ENCODE peak calls at places on chromosomes 5 and 9, in four cellular contexts. M is GM12878, T is K562, N is HepG2. J is an unnamed sample.

GRCh38 chr5:134224905-134225779 is 731 bp downstream of the PPP2CA start:
- DNase-seq in M (no peak), T (peak; percentile 76), N (peak; percentile 65), J (peak; percentile 84)

GRCh38 chr9:116101516-116101915 is 52.1 kb upstream of the PAPPA start:
- DNase-seq in N (no peak), T (no peak), M (no peak), J (no peak)

GRCh38 chr5:145903113-145903512 is 30.3 kb upstream of the GRXCR2 start:
- DNase-seq in T (peak; percentile 16), N (no peak), M (no peak), J (no peak)

GRCh38 chr5:6598351-6598900 is 34.4 kb downstream of the NSUN2 start:
- DNase-seq in N (no peak), M (no peak), T (no peak), J (no peak)

GRCh38 chr5:150520747-150521521 is 13.0 kb downstream of the NDST1 start:
- DNase-seq in N (no peak), M (no peak), T (no peak), J (no peak)

GRCh38 chr5:175749591-175749990 is 91.7 kb downstream of the HRH2 start:
- DNase-seq in M (no peak), N (no peak), T (no peak), J (no peak)

GRCh38 chr5:180816608-180817534 is 14.3 kb upstream of the MGAT1 start:
- DNase-seq in N (no peak), T (no peak), M (no peak), J (no peak)

GRCh38 chr9:86732514-86732913 is 214.8 kb downstream of the GAS1 start:
- DNase-seq in M (no peak), N (no peak), T (no peak), J (no peak)

GRCh38 chr9:131758972-131759647 is 19.2 kb upstream of the RAPGEF1 start:
- DNase-seq in T (no peak), N (no peak), M (no peak), J (no peak)

GRCh38 chr5:178419196-178419595 is 171.0 kb downstream of the COL23A1 start:
- DNase-seq in N (no peak), T (no peak), M (no peak), J (peak; percentile 23)
- H4K20me1 ChIP-seq in N (no peaks in the 10 kb centered on the region), T (peaks cover 10% of the 10 kb centered on the region), M (no peaks in the 10 kb centered on the region), J (no peaks in the 10 kb centered on the region)

DNA sequence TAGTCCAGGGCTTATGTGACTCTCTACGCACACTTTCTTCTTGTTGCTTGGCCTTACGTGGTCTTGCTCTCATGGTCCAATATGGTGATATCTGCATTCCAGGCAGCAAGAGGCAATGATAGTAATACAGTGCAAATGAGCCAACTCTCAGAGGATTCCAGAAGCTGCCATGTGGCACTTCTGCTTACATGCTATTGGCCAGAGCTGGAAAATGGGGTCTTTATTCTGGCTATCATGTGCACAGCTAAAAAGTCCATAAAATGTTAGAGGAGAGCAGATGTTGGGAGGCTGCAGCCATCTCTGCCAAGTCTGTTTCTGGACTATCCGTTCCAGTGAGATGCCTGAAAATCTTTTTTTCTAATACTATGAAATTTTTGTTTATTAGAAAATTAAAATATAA is 2.9 kb upstream of the SEPTIN8 start:
- DNase-seq in M (no peak), T (no peak), N (no peak), J (no peak)
- TF ChIP-seq FOXM1 in M (no peak), T (no peak), N (no peak), J (no peak)

GRCh38 chr5:158565017-158565789 is 534.5 kb downstream of the EBF1 start:
- DNase-seq in M (no peak), T (no peak), N (no peak), J (no peak)
- H3K4me2 ChIP-seq in M (no peak overlapping the region), T (no peak overlapping the region), N (no peak overlapping the region), J (no peak overlapping the region)

DNA sequence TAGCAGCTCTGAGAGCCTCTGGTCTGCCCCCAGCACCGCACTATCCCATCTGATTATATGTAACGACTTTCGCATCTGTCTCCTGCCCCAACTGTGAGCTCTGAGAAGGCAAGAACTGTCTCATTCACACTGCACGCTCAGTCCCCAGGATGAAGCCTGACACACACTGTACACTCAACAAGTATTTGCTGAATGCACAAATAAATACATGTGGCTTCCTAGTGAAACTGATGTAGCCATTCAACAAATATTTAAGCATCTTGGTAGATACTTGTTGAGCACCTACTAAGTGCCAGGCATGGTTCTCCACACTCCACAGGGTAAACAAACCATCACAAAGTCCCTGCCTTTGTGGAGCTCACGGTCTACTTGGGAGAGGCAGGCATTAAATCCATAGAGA is 34.6 kb upstream of the PTGS1 start:
- DNase-seq in T (no peak), N (no peak), M (no peak), J (no peak)
- H4K20me1 ChIP-seq in T (peaks cover 4% of the 10 kb centered on the region), N (no peaks in the 10 kb centered on the region), M (no peaks in the 10 kb centered on the region), J (no peaks in the 10 kb centered on the region)

DNA sequence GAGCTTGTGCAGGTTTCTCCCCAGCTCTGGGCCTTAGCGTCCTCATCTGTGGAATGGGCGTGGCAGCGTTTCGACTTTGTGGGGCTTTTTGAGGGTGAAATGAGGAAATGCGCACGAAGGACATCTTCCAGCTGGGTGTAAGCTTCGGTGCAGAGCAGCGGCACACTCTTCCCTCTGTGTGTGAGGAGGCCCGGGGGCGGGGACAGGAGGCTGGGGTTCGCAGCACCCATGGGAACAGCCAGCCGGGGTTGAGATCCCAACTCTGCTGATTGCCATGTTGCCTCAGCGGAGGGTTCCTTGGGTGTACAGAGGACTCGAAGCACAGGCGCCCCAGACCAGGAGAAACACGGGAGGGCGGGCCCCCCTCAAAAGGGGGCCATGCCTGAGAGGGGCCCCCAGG is 265.6 kb downstream of the NSG2 start:
- DNase-seq in M (no peak), T (no peak), N (no peak), J (no peak)
- TF ChIP-seq FOXM1 in M (no peak), T (no peak), N (no peak), J (no peak)

GRCh38 chr9:96040591-96041461 is 165.3 kb downstream of the ERCC6L2 start:
- DNase-seq in T (no peak), M (no peak), N (peak; percentile 37), J (no peak)

GRCh38 chr9:96033896-96034295 is 158.4 kb downstream of the ERCC6L2 start:
- DNase-seq in M (no peak), T (no peak), N (no peak), J (no peak)

GRCh38 chr9:96038914-96039313 is 163.4 kb downstream of the ERCC6L2 start:
- DNase-seq in T (no peak), M (no peak), N (no peak), J (no peak)

GRCh38 chr9:96034553-96035122 is 159.1 kb downstream of the ERCC6L2 start:
- DNase-seq in T (no peak), N (no peak), M (no peak), J (no peak)

GRCh38 chr9:96038271-96038670 is 162.8 kb downstream of the ERCC6L2 start:
- DNase-seq in M (no peak), N (no peak), T (no peak), J (no peak)
- H3K4me2 ChIP-seq in M (no peak overlapping the region), N (no peak overlapping the region), T (no peak overlapping the region), J (no peak overlapping the region)

DNA sequence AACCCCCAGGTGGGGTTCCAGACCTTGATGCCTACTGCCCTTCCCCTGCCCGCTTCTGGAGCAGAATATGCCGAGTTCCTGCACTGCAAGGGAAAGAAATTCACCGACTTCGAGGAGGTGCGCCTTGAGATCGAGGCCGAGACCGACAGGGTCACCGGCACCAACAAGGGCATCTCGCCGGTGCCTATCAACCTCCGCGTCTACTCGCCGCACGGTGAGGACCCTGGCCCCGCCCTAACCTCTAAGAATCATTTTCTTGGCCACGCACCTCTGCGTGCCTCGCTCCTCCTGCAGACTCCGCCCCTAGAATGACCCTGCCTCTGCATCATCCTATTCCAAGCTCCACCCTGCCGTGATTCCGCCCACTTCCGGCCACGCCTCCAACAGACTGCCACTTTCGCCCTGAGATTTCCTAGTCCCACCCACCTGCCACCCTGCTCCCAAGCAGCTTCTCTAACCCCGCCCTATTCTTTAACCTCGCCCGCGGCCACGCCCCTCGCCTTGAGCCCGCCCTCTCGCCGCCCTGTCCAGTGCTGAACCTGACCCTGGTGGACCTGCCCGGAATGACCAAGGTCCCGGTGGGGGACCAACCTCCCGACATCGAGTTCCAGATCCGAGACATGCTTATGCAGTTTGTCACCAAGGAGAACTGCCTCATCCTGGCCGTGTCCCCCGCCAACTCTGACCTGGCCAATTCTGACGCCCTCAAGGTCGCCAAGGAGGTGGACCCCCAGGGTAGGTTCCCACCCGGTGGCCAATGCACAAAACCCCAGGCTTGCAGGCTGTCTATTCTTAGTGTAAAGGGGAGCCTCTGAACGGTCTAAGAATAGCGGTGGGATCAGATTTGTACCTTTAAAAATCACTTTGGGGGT is 15.6 kb downstream of the DNM1 start:
- DNase-seq in M (peak; percentile 83), N (peak; percentile 62), T (peak; percentile 100), J (peak; percentile 69)
- H4K20me1 ChIP-seq in M (no peaks in the 10 kb centered on the region), N (no peaks in the 10 kb centered on the region), T (peaks cover 5% of the 10 kb centered on the region), J (no peaks in the 10 kb centered on the region)